ENCODE peak calls at places on chromosomes 4 and X, in nine cellular contexts. A is H9, N is OCI-LY7, K is NCI-H2029 treated with DMSO at 0.1 percent for 48 hours, Z is putamen, V is ACHN, W is HCEC 1CT, Q is MG63, I is progenitor cell of endocrine pancreas. M is an unnamed sample.

GRCh38 chrX:16807976-16808542 is 21.8 kb downstream of the TXLNG start:
- DNase-seq in A (no peak), N (no peak), K (peak; percentile 0), Z (no peak), V (peak; percentile 12), W (peak; percentile 62), Q (peak; percentile 10), I (no peak), M (peak; percentile 58)

GRCh38 chr4:41751325-41752061 is 3.0 kb upstream of the PHOX2B start:
- DNase-seq in A (peak; percentile 55), N (no peak), K (no peak), Z (no peak), V (no peak), W (no peak), Q (no peak), I (no peak), M (no peak)

GRCh38 chr4:110012917-110013316 is 100.2 kb downstream of the EGF start:
- DNase-seq in A (no peak), N (no peak), K (no peak), Z (no peak), V (no peak), W (no peak), Q (no peak), I (no peak), M (no peak)

GRCh38 chr4:39660045-39660444 is 21.4 kb upstream of the SMIM14 start:
- DNase-seq in A (no peak), N (no peak), K (no peak), Z (peak; percentile 58), V (no peak), W (peak; percentile 15), Q (no peak), I (no peak), M (peak; percentile 96)

GRCh38 chrX:123424546-123424945 is 240.5 kb downstream of the GRIA3 start:
- DNase-seq in A (no peak), N (no peak), K (no peak), Z (no peak), V (peak; percentile 0), W (peak; percentile 26), Q (no peak), I (no peak), M (peak; percentile 66)

GRCh38 chrX:150164971-150165605 is 198.0 kb upstream of the MAMLD1 start:
- DNase-seq in A (no peak), N (no peak), K (no peak), Z (no peak), V (no peak), W (no peak), Q (no peak), I (no peak), M (no peak)

GRCh38 chr4:4780634-4781287 is 78.7 kb upstream of the MSX1 start:
- DNase-seq in A (no peak), N (no peak), K (no peak), Z (no peak), V (no peak), W (peak; percentile 44), Q (peak; percentile 78), I (no peak), M (peak; percentile 52)

GRCh38 chr4:25823632-25824031 is 39.2 kb downstream of the SEL1L3 start:
- DNase-seq in A (no peak), N (no peak), K (no peak), Z (no peak), V (no peak), W (no peak), Q (no peak), I (no peak), M (no peak)

GRCh38 chr4:89563431-89563830 is 255.8 kb upstream of the GPRIN3 start:
- DNase-seq in A (no peak), N (no peak), K (no peak), Z (peak; percentile 70), V (no peak), W (peak; percentile 37), Q (no peak), I (no peak), M (peak; percentile 36)

GRCh38 chrX:65598559-65599147 is 64.1 kb upstream of the LAS1L start:
- DNase-seq in A (no peak), N (no peak), K (no peak), Z (no peak), V (no peak), W (no peak), Q (no peak), I (no peak), M (no peak)

GRCh38 chr4:81470456-81471327 is 1.0 kb downstream of the RASGEF1B start:
- DNase-seq in A (peak; percentile 45), N (peak; percentile 48), K (peak; percentile 16), Z (peak; percentile 67), V (peak; percentile 21), W (no peak), Q (no peak), I (no peak), M (no peak)

GRCh38 chr4:152679414-152680281 is at the start of gene TMEM154:
- DNase-seq in A (peak; percentile 71), N (peak; percentile 91), K (no peak), Z (peak; percentile 13), V (peak; percentile 77), W (peak; percentile 76), Q (peak; percentile 47), I (peak; percentile 14), M (peak; percentile 51)